ENCODE peak calls at places on chromosomes 16 and 17, in eight cellular contexts. Z is NCI-H1694; N is neuronal stem cell; A is D341Med; I is iris pigment epithelial cell; H is epithelial cell of esophagus; W is activated CD8-positive, alpha-beta T cell treated with anti-CD3 and anti-CD28 coated beads for 36 hours; S is memory B cell. O is an unnamed sample.
A peak's percentile ranks its signal among the peaks of the same experiment; 100 is the strongest.

GRCh38 chr16:67842509-67843342 is 606 bp downstream of the THAP11 start:
- DNase-seq in Z (no peak), N (peak; percentile 50), A (peak; percentile 48), I (peak; percentile 68), H (peak; percentile 46), W (peak; percentile 74), S (peak; percentile 51), O (peak; percentile 54)

GRCh38 chr16:51050379-51050710 is 100.7 kb downstream of the SALL1 start:
- DNase-seq in Z (no peak), N (no peak), A (no peak), I (no peak), H (no peak), W (no peak), S (no peak), O (no peak)

GRCh38 chr17:51857052-51857593 is 301.4 kb downstream of the CA10 start:
- DNase-seq in Z (peak; percentile 70), N (no peak), A (no peak), I (no peak), H (no peak), W (no peak), S (no peak), O (no peak)

GRCh38 chr16:17194190-17194780 is 276.5 kb downstream of the XYLT1 start:
- DNase-seq in Z (peak; percentile 7), N (peak; percentile 41), A (peak; percentile 53), I (no peak), H (no peak), W (peak; percentile 76), S (peak; percentile 21), O (peak; percentile 60)

GRCh38 chr17:39144414-39144813 is 7.0 kb downstream of the PLXDC1 start:
- DNase-seq in Z (peak; percentile 90), N (no peak), A (no peak), I (peak; percentile 69), H (peak; percentile 93), W (no peak), S (no peak), O (no peak)

GRCh38 chr16:50697881-50698767 is 4.7 kb downstream of the NOD2 start:
- DNase-seq in Z (no peak), N (no peak), A (no peak), I (peak; percentile 63), H (peak; percentile 64), W (peak; percentile 78), S (peak; percentile 32), O (no peak)

GRCh38 chr16:28162326-28162877 is 49.4 kb downstream of the XPO6 start:
- DNase-seq in Z (no peak), N (no peak), A (no peak), I (no peak), H (no peak), W (no peak), S (no peak), O (no peak)

GRCh38 chr17:73261952-73262675 is 434 bp upstream of the CPSF4L start:
- DNase-seq in Z (no peak), N (peak; percentile 47), A (no peak), I (peak; percentile 23), H (peak; percentile 47), W (no peak), S (no peak), O (no peak)

GRCh38 chr16:47726031-47726675 is 265.0 kb downstream of the PHKB start:
- DNase-seq in Z (no peak), N (no peak), A (no peak), I (peak; percentile 79), H (no peak), W (no peak), S (no peak), O (no peak)

GRCh38 chr16:20897897-20898296 is 2.3 kb downstream of the DCUN1D3 start:
- DNase-seq in Z (no peak), N (no peak), A (no peak), I (no peak), H (no peak), W (no peak), S (no peak), O (no peak)

GRCh38 chr17:10724546-10725195 is 5.2 kb downstream of the TMEM220 start:
- DNase-seq in Z (no peak), N (no peak), A (no peak), I (no peak), H (no peak), W (no peak), S (no peak), O (no peak)

GRCh38 chr17:4719684-4720221 is 9.3 kb downstream of the ARRB2 start:
- DNase-seq in Z (peak; percentile 61), N (no peak), A (no peak), I (peak; percentile 51), H (no peak), W (no peak), S (no peak), O (peak; percentile 28)

GRCh38 chr16:18800674-18801196 is 614 bp downstream of the ARL6IP1 start:
- DNase-seq in Z (no peak), N (peak; percentile 48), A (no peak), I (peak; percentile 38), H (peak; percentile 25), W (no peak), S (no peak), O (no peak)

GRCh38 chr16:13436641-13437423 is 483.1 kb upstream of the ERCC4 start:
- DNase-seq in Z (no peak), N (no peak), A (no peak), I (peak; percentile 22), H (no peak), W (peak; percentile 5), S (no peak), O (no peak)

GRCh38 chr17:82374626-82375331 is 3.2 kb downstream of the UTS2R start:
- DNase-seq in Z (no peak), N (no peak), A (no peak), I (no peak), H (no peak), W (no peak), S (no peak), O (no peak)

GRCh38 chr16:6837722-6838121 is 494.9 kb upstream of the RBFOX1 start:
- DNase-seq in Z (no peak), N (no peak), A (no peak), I (no peak), H (no peak), W (no peak), S (no peak), O (no peak)

GRCh38 chr17:57569860-57570259 is 175.2 kb downstream of the CCDC182 start:
- DNase-seq in Z (no peak), N (no peak), A (no peak), I (no peak), H (no peak), W (no peak), S (no peak), O (no peak)

GRCh38 chr17:17533901-17534441 is 37.8 kb upstream of the RASD1 start:
- DNase-seq in Z (no peak), N (no peak), A (no peak), I (no peak), H (peak; percentile 59), W (no peak), S (no peak), O (no peak)

GRCh38 chr16:81263470-81264200 is 25.1 kb downstream of the BCO1 start:
- DNase-seq in Z (no peak), N (no peak), A (no peak), I (no peak), H (peak; percentile 46), W (no peak), S (no peak), O (no peak)

GRCh38 chr16:9248162-9248561 is 156.7 kb downstream of the HAPSTR1 start:
- DNase-seq in Z (no peak), N (no peak), A (no peak), I (no peak), H (no peak), W (no peak), S (no peak), O (peak; percentile 72)

GRCh38 chr17:27233059-27233458 is 60.9 kb upstream of the WSB1 start:
- DNase-seq in Z (no peak), N (no peak), A (no peak), I (no peak), H (no peak), W (no peak), S (no peak), O (no peak)

GRCh38 chr17:4480929-4481898 is 17.5 kb upstream of the SPNS2 start:
- DNase-seq in Z (no peak), N (no peak), A (no peak), I (no peak), H (no peak), W (peak; percentile 75), S (no peak), O (no peak)

GRCh38 chr17:29007456-29008455 is 1.9 kb upstream of the SEZ6 start:
- DNase-seq in Z (no peak), N (no peak), A (no peak), I (peak; percentile 27), H (peak; percentile 92), W (no peak), S (no peak), O (peak; percentile 44)

GRCh38 chr16:3042376-3042775 is 4.0 kb upstream of the MMP25 start:
- DNase-seq in Z (no peak), N (no peak), A (no peak), I (no peak), H (no peak), W (no peak), S (no peak), O (no peak)

GRCh38 chr17:54900457-54901229 is at the start of gene TOM1L1:
- DNase-seq in Z (peak; percentile 76), N (peak; percentile 69), A (peak; percentile 97), I (peak; percentile 55), H (peak; percentile 90), W (peak; percentile 30), S (no peak), O (peak; percentile 74)

GRCh38 chr17:64736804-64737492 is 74.8 kb upstream of the SMURF2 start:
- DNase-seq in Z (peak; percentile 29), N (no peak), A (peak; percentile 53), I (peak; percentile 71), H (peak; percentile 56), W (peak; percentile 78), S (peak; percentile 3), O (peak; percentile 65)

GRCh38 chr16:2955779-2956565 is 8.1 kb upstream of the KREMEN2 start:
- DNase-seq in Z (no peak), N (no peak), A (no peak), I (no peak), H (no peak), W (no peak), S (no peak), O (no peak)

GRCh38 chr16:69620564-69620963 is 54.8 kb downstream of the NFAT5 start:
- DNase-seq in Z (no peak), N (no peak), A (no peak), I (peak; percentile 72), H (peak; percentile 46), W (no peak), S (no peak), O (no peak)

GRCh38 chr17:17119533-17119932 is 77.3 kb downstream of the MPRIP start:
- DNase-seq in Z (no peak), N (no peak), A (no peak), I (peak; percentile 68), H (peak; percentile 74), W (peak; percentile 84), S (no peak), O (no peak)